ENCODE peak calls at places on chromosomes 12 and 14, in six cellular contexts. Y, A, S, V, N and X are unnamed samples.

GRCh38 chr14:75769047-75769685 is 108.1 kb downstream of the TTLL5 start:
- DNase-seq in N (no peak), S (no peak), Y (no peak), V (no peak), A (no peak), X (no peak)

GRCh38 chr14:69863083-69863482 is 16.1 kb upstream of the SMOC1 start:
- DNase-seq in V (no peak), S (no peak), Y (no peak), N (no peak), A (no peak), X (no peak)

GRCh38 chr12:114963846-114964245 is 279.9 kb upstream of the TBX3 start:
- DNase-seq in Y (no peak), N (no peak), S (no peak), A (no peak), V (no peak), X (no peak)

GRCh38 chr14:68935761-68936209 is 43.3 kb downstream of the ACTN1 start:
- DNase-seq in A (no peak), V (no peak), Y (peak; percentile 63), N (no peak), S (no peak), X (no peak)

GRCh38 chr12:75760481-75761324 is 249.3 kb upstream of the KRR1 start:
- DNase-seq in N (no peak), A (no peak), V (no peak), Y (no peak), S (no peak), X (peak; percentile 55)

GRCh38 chr12:75656650-75657049 is 145.2 kb upstream of the KRR1 start:
- DNase-seq in A (peak; percentile 76), S (no peak), Y (peak; percentile 86), N (no peak), V (no peak), X (no peak)

GRCh38 chr12:106446429-106447092 is 89.0 kb downstream of the POLR3B start:
- DNase-seq in N (no peak), V (no peak), S (no peak), A (no peak), Y (no peak), X (no peak)

GRCh38 chr12:65994318-65994717 is 136.2 kb downstream of the LLPH start:
- DNase-seq in N (no peak), V (no peak), Y (no peak), S (no peak), A (no peak), X (no peak)

GRCh38 chr12:127548123-127548553 is 718.8 kb upstream of the TMEM132C start:
- DNase-seq in A (no peak), S (no peak), Y (no peak), N (no peak), V (no peak), X (no peak)

GRCh38 chr14:72699852-72700257 is 194.0 kb downstream of the DPF3 start:
- DNase-seq in A (peak; percentile 14), V (peak; percentile 24), Y (peak; percentile 36), S (no peak), N (peak; percentile 69), X (no peak)

GRCh38 chr14:21105095-21105494 is 4.2 kb downstream of the TMEM253 start:
- DNase-seq in V (no peak), S (no peak), N (no peak), Y (no peak), A (no peak), X (no peak)

GRCh38 chr14:21106506-21107359 is 5.9 kb downstream of the TMEM253 start:
- DNase-seq in N (peak; percentile 89), S (peak; percentile 58), A (peak; percentile 87), Y (peak; percentile 89), V (peak; percentile 88), X (peak; percentile 92)

GRCh38 chr14:21107360-21107781 is 6.5 kb downstream of the TMEM253 start:
- DNase-seq in V (no peak), Y (no peak), N (no peak), S (no peak), A (peak; percentile 73), X (no peak)

GRCh38 chr14:21104448-21105060 is 3.7 kb downstream of the TMEM253 start:
- DNase-seq in N (peak; percentile 88), V (peak; percentile 73), A (peak; percentile 87), Y (peak; percentile 93), S (peak; percentile 44), X (peak; percentile 88)

GRCh38 chr14:21106191-21106505 is 5.3 kb downstream of the TMEM253 start:
- DNase-seq in S (no peak), A (peak; percentile 41), Y (no peak), V (no peak), N (no peak), X (no peak)
- H3K4me1 ChIP-seq in S (peaks cover 17% of the 10 kb centered on the region), A (peaks cover 61% of the 10 kb centered on the region), Y (peaks cover 10% of the 10 kb centered on the region), V (no peaks in the 10 kb centered on the region), N (peaks cover 26% of the 10 kb centered on the region), X (peaks cover 61% of the 10 kb centered on the region)

GRCh38 chr14:90577661-90578282 is 180.9 kb downstream of the CALM1 start:
- DNase-seq in A (no peak), N (peak; percentile 74), S (no peak), V (no peak), Y (no peak), X (peak; percentile 48)

GRCh38 chr14:90576981-90577660 is 180.3 kb downstream of the CALM1 start:
- DNase-seq in N (peak; percentile 53), V (no peak), A (no peak), Y (no peak), S (no peak), X (no peak)

GRCh38 chr14:90575336-90575735 is 178.5 kb downstream of the CALM1 start:
- DNase-seq in Y (no peak), N (peak; percentile 28), A (no peak), V (no peak), S (no peak), X (no peak)

GRCh38 chr14:90575781-90576180 is 179.0 kb downstream of the CALM1 start:
- DNase-seq in A (no peak), Y (no peak), S (no peak), V (no peak), N (no peak), X (no peak)

GRCh38 chr14:90576581-90576980 is 179.8 kb downstream of the CALM1 start:
- DNase-seq in Y (no peak), N (no peak), V (no peak), A (no peak), S (no peak), X (no peak)
- H3K27ac ChIP-seq in Y (no peak overlapping the region), N (peak overlapping the region; percentile 18), V (no peak overlapping the region), A (no peak overlapping the region), S (no peak overlapping the region), X (no peak overlapping the region)

GRCh38 chr12:123073962-123074801 is 76.7 kb downstream of the PITPNM2 start:
- DNase-seq in Y (no peak), N (no peak), V (no peak), S (no peak), A (no peak), X (no peak)
- H3K4me3 ChIP-seq in Y (no peak overlapping the region), N (no peak overlapping the region), V (no peak overlapping the region), S (no peak overlapping the region), A (no peak overlapping the region), X (no peak overlapping the region)

DNA sequence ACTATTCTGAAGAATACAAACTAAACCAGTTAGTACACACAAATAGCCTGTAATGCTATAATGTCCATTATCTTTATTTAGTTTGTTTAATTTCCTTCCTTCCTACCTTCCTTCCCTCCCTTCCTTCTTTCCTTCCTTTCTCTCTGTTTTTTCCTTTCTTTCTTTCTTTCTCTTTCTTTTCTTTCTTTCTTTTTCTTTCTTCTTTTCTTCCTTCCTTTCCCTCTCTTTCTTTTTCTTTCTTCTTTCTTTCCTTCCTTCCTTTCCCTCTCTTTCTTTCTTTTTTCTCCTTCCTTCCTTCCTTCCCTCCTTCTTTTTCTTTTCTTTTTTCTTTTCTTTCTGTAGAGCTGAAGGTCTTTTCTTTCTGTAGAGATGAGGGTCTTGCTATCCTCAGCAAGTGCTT is 131.2 kb downstream of the TMEM30B start:
- DNase-seq in S (no peak), Y (no peak), A (no peak), V (no peak), N (no peak), X (no peak)
- H3K4me1 ChIP-seq in S (no peaks in the 10 kb centered on the region), Y (peaks cover 10% of the 10 kb centered on the region), A (no peaks in the 10 kb centered on the region), V (no peaks in the 10 kb centered on the region), N (peaks cover 28% of the 10 kb centered on the region), X (no peaks in the 10 kb centered on the region)

GRCh38 chr14:54353694-54354093 is 43.1 kb upstream of the CDKN3 start:
- DNase-seq in V (no peak), N (no peak), A (no peak), Y (no peak), S (no peak), X (no peak)
- H3K27ac ChIP-seq in V (no peak overlapping the region), N (no peak overlapping the region), A (no peak overlapping the region), Y (no peak overlapping the region), S (no peak overlapping the region), X (no peak overlapping the region)

DNA sequence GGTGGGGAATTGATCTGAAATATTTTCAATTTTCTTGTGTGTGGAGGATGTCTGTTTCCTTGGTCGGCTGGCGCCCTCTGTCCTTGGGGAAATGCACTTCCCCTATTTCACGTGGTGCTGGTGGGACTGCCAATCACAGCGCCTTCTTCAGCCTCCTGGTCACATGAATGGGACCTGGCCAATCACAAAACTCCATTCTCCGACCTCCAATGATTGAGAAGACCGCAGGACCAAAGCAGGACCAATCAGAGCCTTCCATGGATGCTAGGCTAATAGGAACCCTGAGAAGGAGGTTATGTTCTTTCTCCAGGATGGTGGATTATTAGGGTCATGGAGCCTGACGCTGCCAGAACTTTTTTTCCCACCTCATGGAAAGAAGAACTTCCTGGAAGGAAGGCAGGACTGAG is 188.7 kb downstream of the TTC8 start:
- DNase-seq in V (no peak), S (no peak), A (peak; percentile 87), Y (peak; percentile 88), N (no peak), X (peak; percentile 80)
- H3K4me3 ChIP-seq in V (no peak overlapping the region), S (no peak overlapping the region), A (peak overlapping the region; percentile 31), Y (no peak overlapping the region), N (no peak overlapping the region), X (no peak overlapping the region)

GRCh38 chr12:116207274-116207673 is 70.2 kb downstream of the MED13L start:
- DNase-seq in Y (peak; percentile 25), A (no peak), V (no peak), N (no peak), S (no peak), X (no peak)
- H3K4me1 ChIP-seq in Y (peaks cover 8% of the 10 kb centered on the region), A (peaks cover 17% of the 10 kb centered on the region), V (no peaks in the 10 kb centered on the region), N (peaks cover 57% of the 10 kb centered on the region), S (no peaks in the 10 kb centered on the region), X (no peaks in the 10 kb centered on the region)